ENCODE peak calls at places on chromosome 21, in five cellular contexts. One of them, this sample, is unnamed.

GRCh38 chr21:41562101-41563000 is 54.4 kb upstream of the TMPRSS2 start:
- DNase-seq in IMR-90: no peak
- DNase-seq in A549: no peak
- DNase-seq in H1: no peak
- DNase-seq in SK-N-SH: no peak
- DNase-seq in this sample: no peak

GRCh38 chr21:41451753-41452676 is 26.0 kb downstream of the MX1 start:
- DNase-seq in A549: no peak
- DNase-seq in SK-N-SH: no peak
- DNase-seq in H1: no peak
- DNase-seq in IMR-90: no peak
- DNase-seq in this sample: no peak

GRCh38 chr21:32929633-32930038 is 96.1 kb upstream of the OLIG2 start:
- DNase-seq in H1: no peak
- DNase-seq in A549: no peak
- DNase-seq in SK-N-SH: no peak
- DNase-seq in IMR-90: no peak
- DNase-seq in this sample: no peak

GRCh38 chr21:26177187-26177586 is 6.6 kb upstream of the APP start:
- DNase-seq in A549: no peak
- DNase-seq in SK-N-SH: no peak
- DNase-seq in IMR-90: no peak
- DNase-seq in H1: no peak
- DNase-seq in this sample: no peak

GRCh38 chr21:44849616-44850130 is 23.8 kb downstream of the PTTG1IP start:
- DNase-seq in H1: no peak
- DNase-seq in A549: no peak
- DNase-seq in SK-N-SH: no peak
- DNase-seq in IMR-90: no peak
- DNase-seq in this sample: no peak

GRCh38 chr21:42352433-42353095 is 1.8 kb upstream of the TFF2 start:
- DNase-seq in SK-N-SH: no peak
- DNase-seq in H1: no peak
- DNase-seq in IMR-90: no peak
- DNase-seq in A549: no peak
- DNase-seq in this sample: no peak

GRCh38 chr21:17613242-17613676 is 558 bp upstream of the BTG3 start:
- DNase-seq in H1: no peak
- DNase-seq in A549: peak; percentile 11
- DNase-seq in IMR-90: no peak
- DNase-seq in SK-N-SH: no peak
- DNase-seq in this sample: no peak

GRCh38 chr21:37647781-37648180 is 268.5 kb downstream of the KCNJ6 start:
- DNase-seq in IMR-90: no peak
- DNase-seq in H1: no peak
- DNase-seq in A549: no peak
- DNase-seq in SK-N-SH: no peak
- DNase-seq in this sample: no peak

GRCh38 chr21:14968029-14968428 is 96.8 kb downstream of the NRIP1 start:
- DNase-seq in SK-N-SH: no peak
- DNase-seq in IMR-90: no peak
- DNase-seq in A549: no peak
- DNase-seq in H1: no peak
- DNase-seq in this sample: no peak

GRCh38 chr21:14646893-14647292 is 100.8 kb upstream of the SAMSN1 start:
- DNase-seq in A549: no peak
- DNase-seq in SK-N-SH: no peak
- DNase-seq in IMR-90: no peak
- DNase-seq in H1: no peak
- DNase-seq in this sample: no peak

GRCh38 chr21:30232011-30232410 is 16.1 kb upstream of the CLDN8 start:
- DNase-seq in IMR-90: no peak
- DNase-seq in SK-N-SH: no peak
- DNase-seq in A549: no peak
- DNase-seq in H1: no peak
- DNase-seq in this sample: no peak

GRCh38 chr21:15379776-15380175 is 315.0 kb upstream of the NRIP1 start:
- DNase-seq in H1: no peak
- DNase-seq in IMR-90: no peak
- DNase-seq in A549: no peak
- DNase-seq in SK-N-SH: no peak
- DNase-seq in this sample: no peak

GRCh38 chr21:33266784-33267135 is 593 bp downstream of the IL10RB start:
- DNase-seq in H1: no peak
- DNase-seq in A549: no peak
- DNase-seq in IMR-90: no peak
- DNase-seq in SK-N-SH: peak; percentile 48
- DNase-seq in this sample: no peak

GRCh38 chr21:41821756-41822431 is 55.0 kb upstream of the RIPK4 start:
- DNase-seq in IMR-90: no peak
- DNase-seq in SK-N-SH: peak; percentile 81
- DNase-seq in A549: no peak
- DNase-seq in H1: no peak
- DNase-seq in this sample: no peak

GRCh38 chr21:39952265-39952664 is 85.0 kb downstream of the PCP4 start:
- DNase-seq in A549: no peak
- DNase-seq in SK-N-SH: no peak
- DNase-seq in IMR-90: no peak
- DNase-seq in H1: no peak
- DNase-seq in this sample: no peak

GRCh38 chr21:44426663-44427191 is 28.6 kb upstream of the LRRC3 start:
- DNase-seq in A549: no peak
- DNase-seq in IMR-90: no peak
- DNase-seq in H1: no peak
- DNase-seq in SK-N-SH: no peak
- DNase-seq in this sample: no peak

GRCh38 chr21:26832513-26832912 is 12.7 kb downstream of the ADAMTS1 start:
- DNase-seq in A549: no peak
- DNase-seq in IMR-90: no peak
- DNase-seq in H1: no peak
- DNase-seq in SK-N-SH: no peak
- DNase-seq in this sample: no peak

GRCh38 chr21:33478858-33479678 is 706 bp downstream of the TMEM50B start:
- DNase-seq in H1: no peak
- DNase-seq in A549: peak; percentile 18
- DNase-seq in SK-N-SH: peak; percentile 69
- DNase-seq in IMR-90: peak; percentile 17
- DNase-seq in this sample: peak; percentile 69

GRCh38 chr21:16457498-16457897 is 727.7 kb downstream of the USP25 start:
- DNase-seq in IMR-90: no peak
- DNase-seq in SK-N-SH: no peak
- DNase-seq in H1: no peak
- DNase-seq in A549: no peak
- DNase-seq in this sample: no peak

GRCh38 chr21:43611598-43612369 is 47.5 kb downstream of the HSF2BP start:
- DNase-seq in IMR-90: peak; percentile 95
- DNase-seq in H1: peak; percentile 19
- DNase-seq in A549: peak; percentile 83
- DNase-seq in SK-N-SH: peak; percentile 73
- DNase-seq in this sample: peak; percentile 74

GRCh38 chr21:21973806-21974205 is 975.6 kb downstream of the NCAM2 start:
- DNase-seq in A549: no peak
- DNase-seq in IMR-90: no peak
- DNase-seq in H1: peak; percentile 17
- DNase-seq in SK-N-SH: no peak
- DNase-seq in this sample: peak; percentile 35

GRCh38 chr21:45330075-45330781 is 42.5 kb upstream of the POFUT2 start:
- DNase-seq in A549: peak; percentile 93
- DNase-seq in H1: peak; percentile 58
- DNase-seq in IMR-90: peak; percentile 88
- DNase-seq in SK-N-SH: no peak
- DNase-seq in this sample: no peak

GRCh38 chr21:41559658-41560599 is 52.0 kb upstream of the TMPRSS2 start:
- DNase-seq in SK-N-SH: no peak
- DNase-seq in IMR-90: no peak
- DNase-seq in H1: no peak
- DNase-seq in A549: no peak
- DNase-seq in this sample: no peak

GRCh38 chr21:45639206-45640000 is 4.1 kb upstream of the PCBP3 start:
- DNase-seq in IMR-90: no peak
- DNase-seq in A549: no peak
- DNase-seq in SK-N-SH: peak; percentile 78
- DNase-seq in H1: no peak
- DNase-seq in this sample: no peak

GRCh38 chr21:33059319-33059894 is 10.5 kb upstream of the OLIG1 start:
- DNase-seq in IMR-90: no peak
- DNase-seq in A549: no peak
- DNase-seq in SK-N-SH: no peak
- DNase-seq in H1: no peak
- DNase-seq in this sample: no peak

GRCh38 chr21:30306821-30307330 is 13.2 kb downstream of the KRTAP26-1 start:
- DNase-seq in H1: no peak
- DNase-seq in SK-N-SH: peak; percentile 0
- DNase-seq in A549: no peak
- DNase-seq in IMR-90: no peak
- DNase-seq in this sample: no peak

GRCh38 chr21:43790053-43790524 is 712 bp downstream of the RRP1 start:
- DNase-seq in SK-N-SH: no peak
- DNase-seq in IMR-90: no peak
- DNase-seq in H1: no peak
- DNase-seq in A549: no peak
- DNase-seq in this sample: no peak

GRCh38 chr21:14900058-14900457 is 164.7 kb downstream of the NRIP1 start:
- DNase-seq in IMR-90: peak; percentile 80
- DNase-seq in A549: no peak
- DNase-seq in H1: no peak
- DNase-seq in SK-N-SH: no peak
- DNase-seq in this sample: no peak

GRCh38 chr21:41777934-41778815 is 11.3 kb upstream of the RIPK4 start:
- DNase-seq in H1: peak; percentile 79
- DNase-seq in SK-N-SH: peak; percentile 81
- DNase-seq in IMR-90: peak; percentile 69
- DNase-seq in A549: peak; percentile 85
- DNase-seq in this sample: peak; percentile 97

GRCh38 chr21:33850401-33850800 is 65.2 kb downstream of the ATP5PO start:
- DNase-seq in H1: no peak
- DNase-seq in A549: no peak
- DNase-seq in SK-N-SH: no peak
- DNase-seq in IMR-90: no peak
- DNase-seq in this sample: no peak

GRCh38 chr21:26583737-26584136 is 10.7 kb upstream of the CYYR1 start:
- DNase-seq in A549: no peak
- DNase-seq in H1: no peak
- DNase-seq in SK-N-SH: no peak
- DNase-seq in IMR-90: no peak
- DNase-seq in this sample: no peak

DNA sequence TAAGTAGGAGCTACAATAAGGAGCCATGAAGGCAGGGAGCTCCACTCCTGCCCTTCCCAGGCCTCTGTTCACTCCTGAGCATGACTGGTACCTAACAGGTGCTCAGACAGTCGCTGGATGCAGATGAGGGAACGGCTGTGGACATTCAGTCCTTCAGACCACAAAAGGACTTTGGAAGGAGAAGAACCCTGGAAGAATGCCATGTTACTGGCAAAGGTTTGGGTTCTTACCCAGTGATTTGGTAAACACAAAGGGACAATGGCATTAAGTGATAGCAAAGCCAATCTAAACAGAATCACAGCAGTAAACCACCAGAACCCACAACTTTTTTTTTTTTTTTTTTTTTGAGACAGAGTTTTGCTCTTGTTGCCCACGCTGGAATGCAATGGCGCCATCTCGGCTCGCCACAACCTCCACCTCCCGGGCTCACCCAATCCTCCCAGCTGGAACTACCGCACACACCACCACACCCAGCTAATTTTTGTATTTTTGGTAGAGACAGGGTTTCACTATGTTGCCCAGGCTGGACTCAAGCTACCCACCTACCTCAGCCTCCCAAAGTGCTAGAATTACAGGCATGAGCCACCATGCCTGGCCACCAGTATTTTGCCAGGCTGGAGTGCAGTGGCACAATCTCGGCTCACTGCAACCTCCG is 7.5 kb upstream of the CBR3 start:
- DNase-seq in A549: no peak
- DNase-seq in SK-N-SH: no peak
- DNase-seq in IMR-90: no peak
- DNase-seq in H1: no peak
- DNase-seq in this sample: no peak
- TF ChIP-seq USF2 in A549: no peak
- TF ChIP-seq USF2 in SK-N-SH: no peak
- TF ChIP-seq USF2 in IMR-90: no peak
- TF ChIP-seq USF2 in H1: no peak
- TF ChIP-seq USF2 in this sample: no peak

GRCh38 chr21:28827422-28827821 is 165.3 kb downstream of the LTN1 start:
- DNase-seq in SK-N-SH: no peak
- DNase-seq in A549: no peak
- DNase-seq in IMR-90: peak; percentile 46
- DNase-seq in H1: no peak
- DNase-seq in this sample: no peak
- TF ChIP-seq USF2 in SK-N-SH: no peak
- TF ChIP-seq USF2 in A549: no peak
- TF ChIP-seq USF2 in IMR-90: no peak
- TF ChIP-seq USF2 in H1: no peak
- TF ChIP-seq USF2 in this sample: no peak

GRCh38 chr21:25080161-25080560 is 527.1 kb downstream of the MRPL39 start:
- DNase-seq in A549: no peak
- DNase-seq in H1: no peak
- DNase-seq in IMR-90: no peak
- DNase-seq in SK-N-SH: no peak
- DNase-seq in this sample: no peak
- TF ChIP-seq USF2 in A549: no peak
- TF ChIP-seq USF2 in H1: no peak
- TF ChIP-seq USF2 in IMR-90: no peak
- TF ChIP-seq USF2 in SK-N-SH: no peak
- TF ChIP-seq USF2 in this sample: no peak

DNA sequence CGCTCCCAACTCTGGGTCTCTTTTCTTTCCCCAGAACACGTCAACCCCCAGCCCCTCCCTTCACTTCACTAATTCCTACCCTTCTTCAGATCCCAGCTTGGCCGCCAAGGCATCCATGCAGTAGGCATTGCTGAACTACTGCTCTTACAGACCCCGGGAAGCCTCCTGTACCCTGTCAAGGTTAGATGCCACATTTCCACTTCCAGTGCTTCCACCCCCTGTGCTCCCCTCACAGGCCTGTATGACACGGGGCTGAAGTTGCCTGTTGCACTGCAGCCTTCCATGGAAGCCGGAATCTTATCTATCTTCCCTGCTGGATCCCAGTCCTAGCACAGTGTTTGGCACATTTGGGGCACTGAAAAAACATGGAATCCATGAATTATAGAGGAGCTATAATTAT is 99.0 kb upstream of the SOD1 start:
- DNase-seq in IMR-90: no peak
- DNase-seq in SK-N-SH: no peak
- DNase-seq in H1: no peak
- DNase-seq in A549: no peak
- DNase-seq in this sample: no peak
- TF ChIP-seq USF2 in IMR-90: no peak
- TF ChIP-seq USF2 in SK-N-SH: no peak
- TF ChIP-seq USF2 in H1: no peak
- TF ChIP-seq USF2 in A549: no peak
- TF ChIP-seq USF2 in this sample: no peak

GRCh38 chr21:35102488-35103407 is 53.6 kb upstream of the RUNX1 start:
- DNase-seq in SK-N-SH: no peak
- DNase-seq in A549: no peak
- DNase-seq in IMR-90: peak; percentile 33
- DNase-seq in H1: no peak
- DNase-seq in this sample: no peak
- TF ChIP-seq USF2 in SK-N-SH: no peak
- TF ChIP-seq USF2 in A549: no peak
- TF ChIP-seq USF2 in IMR-90: no peak
- TF ChIP-seq USF2 in H1: no peak
- TF ChIP-seq USF2 in this sample: no peak